ENCODE peak calls at places on chromosomes 1 and 21, in seven cellular contexts. S is HepG2, Q is SK-N-SH, A is H1, U is HCT116, V is GM12878, W is K562. K is an unnamed sample.

GRCh38 chr21:38839370-38839681 is 33.6 kb downstream of the ETS2 start:
- DNase-seq in V (no peak), Q (no peak), S (no peak), A (no peak), U (no peak), W (no peak), K (no peak)

GRCh38 chr1:93190432-93190831 is 9.9 kb downstream of the CCDC18 start:
- DNase-seq in U (no peak), W (no peak), A (no peak), Q (no peak), S (no peak), V (no peak), K (no peak)

GRCh38 chr21:35197191-35197590 is 148.1 kb upstream of the RUNX1 start:
- DNase-seq in A (no peak), W (no peak), Q (no peak), S (no peak), V (no peak), U (no peak), K (no peak)

GRCh38 chr1:54375331-54376084 is 30.7 kb downstream of the SSBP3 start:
- DNase-seq in W (peak; percentile 85), A (peak; percentile 21), S (no peak), U (no peak), Q (peak; percentile 80), V (no peak), K (no peak)

GRCh38 chr1:46246548-46247432 is 773 bp upstream of the RAD54L start:
- DNase-seq in S (no peak), U (no peak), W (peak; percentile 78), V (no peak), A (no peak), Q (peak; percentile 75), K (no peak)

GRCh38 chr1:89890085-89890754 is 69.4 kb downstream of the LRRC8D start:
- DNase-seq in U (peak; percentile 28), Q (no peak), A (no peak), W (peak; percentile 78), S (no peak), V (no peak), K (no peak)

GRCh38 chr1:228937851-228938247 is 202.6 kb downstream of the RHOU start:
- DNase-seq in U (no peak), Q (no peak), A (no peak), S (no peak), V (no peak), W (no peak), K (no peak)

GRCh38 chr1:69791311-69791710 is 223.6 kb downstream of the LRRC7 start:
- DNase-seq in S (no peak), V (no peak), W (no peak), A (no peak), Q (no peak), U (no peak), K (no peak)

GRCh38 chr1:114024049-114024448 is 44.8 kb downstream of the OLFML3 start:
- DNase-seq in V (no peak), S (no peak), W (no peak), A (no peak), Q (no peak), U (no peak), K (no peak)

GRCh38 chr1:31587720-31588423 is 11.6 kb downstream of the TINAGL1 start:
- DNase-seq in S (peak; percentile 40), A (no peak), W (peak; percentile 29), Q (peak; percentile 94), U (no peak), V (no peak), K (peak; percentile 63)

GRCh38 chr21:43864313-43864805 is 664 bp upstream of the AGPAT3 start:
- DNase-seq in W (peak; percentile 60), U (peak; percentile 60), S (no peak), V (no peak), A (no peak), Q (peak; percentile 82), K (peak; percentile 86)

GRCh38 chr1:183514235-183514634 is 41.9 kb downstream of the SMG7 start:
- DNase-seq in S (no peak), U (no peak), W (no peak), V (no peak), Q (no peak), A (no peak), K (no peak)
- TF ChIP-seq JUND in S (no peak), U (no peak), W (no peak), V (no peak), Q (no peak), A (no peak), K (no peak)

DNA sequence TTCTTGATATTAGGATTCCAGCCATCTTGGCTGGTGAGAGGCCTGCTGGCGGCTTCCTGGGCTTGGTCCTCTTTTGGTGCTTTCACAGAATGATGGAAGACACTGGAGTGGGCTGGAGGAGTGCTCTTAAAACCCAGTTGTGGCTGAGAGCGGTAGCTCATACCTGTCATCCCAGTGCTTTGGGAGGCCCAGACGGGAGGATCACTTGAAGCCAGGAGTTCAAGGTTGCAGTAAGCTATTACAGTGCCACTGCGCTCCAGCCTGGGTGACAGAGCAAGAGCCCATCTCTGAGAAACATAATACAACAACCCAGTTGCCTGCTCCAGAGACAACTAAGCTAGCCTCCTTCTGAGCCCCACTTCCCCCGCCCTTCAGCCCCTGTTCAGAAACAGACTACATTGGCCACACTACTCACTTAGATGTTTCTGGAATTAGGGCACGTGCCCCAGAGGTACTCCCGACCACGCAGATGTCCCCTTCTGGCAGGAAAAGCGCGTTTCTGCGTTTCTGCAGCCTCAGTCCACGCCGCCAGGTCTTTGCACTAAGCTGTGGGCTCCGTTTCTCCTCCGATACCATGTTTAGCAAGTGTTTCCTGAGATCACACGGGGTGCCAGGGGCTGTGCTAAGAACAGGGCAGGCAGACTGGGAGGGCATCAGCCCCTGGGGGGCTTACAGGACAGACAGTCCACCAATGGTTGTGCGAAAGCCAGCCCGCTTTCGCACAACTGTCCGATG is 2.4 kb downstream of the PIK3CD start:
- DNase-seq in A (no peak), Q (no peak), V (no peak), S (no peak), W (no peak), U (no peak), K (no peak)
- TF ChIP-seq JUND in A (no peak), Q (no peak), V (no peak), S (no peak), W (no peak), U (no peak), K (no peak)

DNA sequence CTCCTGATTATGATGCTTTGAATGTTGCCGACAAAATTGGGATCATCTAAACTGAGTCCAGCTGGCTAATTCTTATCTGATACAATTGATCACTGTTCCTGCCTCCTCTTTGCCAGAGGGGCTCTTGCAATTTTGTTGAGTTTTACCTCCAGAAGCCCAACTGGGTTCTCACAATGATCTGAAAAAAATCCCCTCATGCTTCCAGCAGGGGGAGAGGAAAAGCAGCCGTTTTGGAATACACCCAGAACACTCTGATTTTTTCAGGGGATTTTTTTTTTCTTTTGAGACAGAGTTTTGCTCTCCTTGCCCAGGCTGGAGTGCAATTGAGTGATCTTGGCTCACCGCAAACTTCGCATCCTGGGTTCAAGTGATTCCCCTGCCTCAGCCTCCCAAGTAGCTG is 13.9 kb upstream of the RERE start:
- DNase-seq in V (no peak), A (no peak), W (no peak), U (no peak), Q (no peak), S (no peak), K (no peak)
- TF ChIP-seq JUND in V (no peak), A (no peak), W (no peak), U (no peak), Q (no peak), S (no peak), K (no peak)

GRCh38 chr1:29343908-29344307 is 107.6 kb downstream of the PTPRU start:
- DNase-seq in V (no peak), Q (no peak), A (no peak), U (no peak), W (no peak), S (no peak), K (no peak)

GRCh38 chr1:29341936-29342335 is 105.6 kb downstream of the PTPRU start:
- DNase-seq in Q (no peak), A (no peak), W (peak; percentile 9), S (no peak), U (no peak), V (no peak), K (no peak)

GRCh38 chr1:29342351-29342750 is 106.0 kb downstream of the PTPRU start:
- DNase-seq in V (no peak), U (no peak), S (no peak), W (no peak), A (no peak), Q (no peak), K (no peak)

GRCh38 chr1:29344336-29344735 is 108.0 kb downstream of the PTPRU start:
- DNase-seq in U (no peak), W (no peak), Q (no peak), A (no peak), V (no peak), S (no peak), K (no peak)

DNA sequence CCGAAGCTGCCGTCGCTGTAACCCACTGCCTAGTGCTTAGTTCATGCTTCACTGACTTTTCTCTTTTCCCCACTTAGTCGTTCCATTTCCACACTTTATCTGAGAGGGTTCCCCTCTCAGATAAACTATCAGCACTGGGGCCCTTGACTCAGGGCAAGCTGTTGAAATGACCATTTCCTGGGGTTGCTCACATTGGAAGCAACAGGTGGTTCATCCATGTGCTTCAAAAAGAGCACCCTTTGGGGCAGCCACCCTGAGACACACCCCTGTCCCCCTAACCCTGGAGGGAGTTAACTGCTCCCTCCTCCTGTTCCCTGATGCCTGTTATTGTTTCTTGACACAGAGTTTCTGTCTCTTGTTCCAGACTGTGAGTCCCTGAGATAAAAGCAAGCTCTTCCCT is 107.2 kb downstream of the PTPRU start:
- DNase-seq in V (no peak), Q (no peak), U (no peak), S (no peak), A (no peak), W (no peak), K (no peak)
- TF ChIP-seq JUND in V (no peak), Q (no peak), U (no peak), S (no peak), A (no peak), W (no peak), K (no peak)

GRCh38 chr1:27937524-27937836 is 2.7 kb downstream of the SMPDL3B start:
- DNase-seq in Q (no peak), W (no peak), A (no peak), S (no peak), V (no peak), U (no peak), K (no peak)

GRCh38 chr1:27941671-27942540 is 7.1 kb downstream of the SMPDL3B start:
- DNase-seq in Q (no peak), U (no peak), S (no peak), A (no peak), V (no peak), W (no peak), K (no peak)

GRCh38 chr1:27938488-27938887 is 3.7 kb downstream of the SMPDL3B start:
- DNase-seq in A (no peak), V (no peak), W (no peak), Q (no peak), U (no peak), S (no peak), K (no peak)

GRCh38 chr1:27940870-27941269 is 6.1 kb downstream of the SMPDL3B start:
- DNase-seq in U (no peak), V (no peak), A (no peak), Q (peak; percentile 67), W (no peak), S (no peak), K (no peak)

GRCh38 chr1:27940297-27940696 is 5.5 kb downstream of the SMPDL3B start:
- DNase-seq in V (no peak), W (peak; percentile 74), A (no peak), U (no peak), Q (peak; percentile 53), S (peak; percentile 43), K (no peak)
- TF ChIP-seq JUND in V (no peak), W (no peak), A (no peak), U (no peak), Q (no peak), S (no peak), K (no peak)

K was measured in T47D.